ENCODE peak calls at places on chromosome 15, in seven cellular contexts. C, O, K, W, U, E and A are unnamed samples.

GRCh38 chr15:57297630-57298029 is 78.7 kb upstream of the CGNL1 start:
- DNase-seq in O (no peak), K (no peak), W (no peak), E (no peak), C (no peak), U (no peak), A (no peak)

GRCh38 chr15:59528965-59529402 is 82.6 kb upstream of the GCNT3 start:
- DNase-seq in C (peak; percentile 85), O (peak; percentile 92), K (peak; percentile 57), E (peak; percentile 52), W (peak; percentile 36), U (peak; percentile 94), A (peak; percentile 93)

GRCh38 chr15:101536166-101536874 is 46.8 kb upstream of the PCSK6 start:
- DNase-seq in U (no peak), C (no peak), K (no peak), W (no peak), E (no peak), O (no peak), A (no peak)

GRCh38 chr15:68342351-68342750 is 64.8 kb downstream of the FEM1B start:
- DNase-seq in E (no peak), C (peak; percentile 80), K (no peak), W (no peak), U (peak; percentile 25), O (no peak), A (no peak)

GRCh38 chr15:65246026-65246714 is 34.9 kb upstream of the CILP start:
- DNase-seq in O (no peak), C (no peak), E (no peak), U (no peak), K (no peak), W (no peak), A (no peak)

GRCh38 chr15:27989838-27990237 is 109.3 kb downstream of the OCA2 start:
- DNase-seq in U (no peak), C (no peak), O (no peak), K (no peak), E (no peak), W (no peak), A (no peak)

GRCh38 chr15:84611631-84612030 is 10.8 kb downstream of the ZSCAN2 start:
- DNase-seq in W (no peak), K (peak; percentile 29), O (no peak), U (no peak), C (no peak), E (no peak), A (no peak)

GRCh38 chr15:97959738-97960363 is 652 bp upstream of the ARRDC4 start:
- DNase-seq in C (no peak), E (no peak), K (no peak), U (no peak), O (peak; percentile 34), W (no peak), A (no peak)

GRCh38 chr15:69862540-69862939 is 235.2 kb downstream of the TLE3 start:
- DNase-seq in C (no peak), U (no peak), E (no peak), W (no peak), K (no peak), O (no peak), A (no peak)

GRCh38 chr15:51414256-51414860 is 72.9 kb downstream of the GLDN start:
- DNase-seq in W (no peak), C (no peak), U (no peak), E (no peak), O (no peak), K (no peak), A (no peak)

GRCh38 chr15:70031680-70032079 is 66.0 kb downstream of the TLE3 start:
- DNase-seq in E (no peak), C (no peak), U (no peak), W (no peak), O (no peak), K (no peak), A (no peak)

GRCh38 chr15:79467865-79468586 is 35.9 kb downstream of the MINAR1 start:
- DNase-seq in U (no peak), C (no peak), W (no peak), K (no peak), O (no peak), E (no peak), A (no peak)

GRCh38 chr15:92780816-92781215 is 119.3 kb upstream of the CHD2 start:
- DNase-seq in C (no peak), U (no peak), W (no peak), K (no peak), E (no peak), O (no peak), A (no peak)

GRCh38 chr15:33069161-33069560 is 125.4 kb downstream of the FMN1 start:
- DNase-seq in E (no peak), W (no peak), U (no peak), C (no peak), O (no peak), K (no peak), A (no peak)

GRCh38 chr15:63288778-63289378 is 11.5 kb downstream of the APH1B start:
- DNase-seq in C (no peak), U (no peak), W (no peak), E (no peak), K (no peak), O (no peak), A (no peak)

GRCh38 chr15:81296673-81297072 is 27.3 kb downstream of the STARD5 start:
- DNase-seq in E (no peak), U (peak; percentile 34), W (no peak), C (peak; percentile 76), K (no peak), O (peak; percentile 78), A (no peak)

GRCh38 chr15:51080286-51080685 is 14.4 kb downstream of the TNFAIP8L3 start:
- DNase-seq in E (no peak), U (no peak), K (no peak), W (no peak), C (no peak), O (no peak), A (no peak)

GRCh38 chr15:101193063-101193712 is 58.7 kb downstream of the CHSY1 start:
- DNase-seq in K (no peak), C (no peak), O (no peak), E (no peak), W (peak; percentile 67), U (peak; percentile 85), A (no peak)

GRCh38 chr15:65087873-65088642 is 11.5 kb downstream of the KBTBD13 start:
- DNase-seq in K (no peak), W (no peak), E (no peak), O (peak; percentile 73), C (peak; percentile 99), U (peak; percentile 76), A (peak; percentile 33)

GRCh38 chr15:37679627-37680026 is 254.8 kb upstream of the TMCO5A start:
- DNase-seq in W (no peak), E (no peak), C (no peak), K (no peak), O (no peak), U (no peak), A (no peak)

GRCh38 chr15:60208708-60209107 is 189.1 kb downstream of the ANXA2 start:
- DNase-seq in U (no peak), C (no peak), E (no peak), K (no peak), O (no peak), W (peak; percentile 7), A (no peak)

GRCh38 chr15:78684645-78685044 is 43.6 kb upstream of the CHRNB4 start:
- DNase-seq in K (no peak), C (no peak), W (no peak), U (no peak), O (no peak), E (no peak), A (no peak)

GRCh38 chr15:89971592-89971997 is 29.5 kb upstream of the ZNF710 start:
- DNase-seq in E (peak; percentile 18), U (peak; percentile 52), K (peak; percentile 14), C (no peak), W (no peak), O (peak; percentile 73), A (no peak)

GRCh38 chr15:67124111-67124510 is 58.7 kb downstream of the SMAD3 start:
- DNase-seq in O (no peak), U (no peak), E (no peak), C (peak; percentile 23), W (no peak), K (no peak), A (no peak)
- H3K4me3 ChIP-seq in O (no peak overlapping the region), U (no peak overlapping the region), E (no peak overlapping the region), C (no peak overlapping the region), W (no peak overlapping the region), K (no peak overlapping the region), A (no peak overlapping the region)

DNA sequence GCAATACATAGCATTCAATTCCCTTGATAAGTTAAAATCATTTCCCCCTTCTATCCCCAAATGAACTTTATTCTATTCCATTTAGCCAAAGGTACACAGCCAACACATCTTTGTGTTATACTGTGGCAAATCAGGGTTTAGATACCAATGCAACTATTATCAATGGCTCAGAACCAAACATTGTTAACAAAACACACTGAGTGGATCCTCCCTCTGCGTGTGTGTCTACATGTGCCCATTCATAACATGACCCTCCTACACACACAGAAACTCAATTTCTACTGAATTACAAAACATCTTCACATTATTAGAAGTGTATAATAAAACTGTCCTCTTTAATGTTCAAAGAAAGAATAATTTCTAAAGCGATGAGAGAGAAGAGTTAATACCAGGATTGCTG is 1.3 kb downstream of the TTBK2 start:
- DNase-seq in U (no peak), E (no peak), O (no peak), K (no peak), C (no peak), W (no peak), A (no peak)
- H3K4me3 ChIP-seq in U (peak overlapping the region; percentile 94), E (peak overlapping the region; percentile 86), O (peak overlapping the region; percentile 96), K (peak overlapping the region; percentile 85), C (peak overlapping the region; percentile 84), W (peak overlapping the region; percentile 79), A (peak overlapping the region; percentile 100)

GRCh38 chr15:38793181-38793580 is 228.6 kb upstream of the RASGRP1 start:
- DNase-seq in C (no peak), W (no peak), O (no peak), U (no peak), K (peak; percentile 53), E (no peak), A (no peak)

GRCh38 chr15:38795471-38796245 is 231.0 kb upstream of the RASGRP1 start:
- DNase-seq in O (no peak), W (no peak), K (peak; percentile 70), C (no peak), U (no peak), E (peak; percentile 75), A (no peak)

GRCh38 chr15:38796589-38796988 is 232.0 kb upstream of the RASGRP1 start:
- DNase-seq in W (no peak), O (no peak), E (no peak), U (no peak), K (no peak), C (no peak), A (no peak)
- H3K4me3 ChIP-seq in W (no peak overlapping the region), O (no peak overlapping the region), E (no peak overlapping the region), U (no peak overlapping the region), K (no peak overlapping the region), C (no peak overlapping the region), A (no peak overlapping the region)

DNA sequence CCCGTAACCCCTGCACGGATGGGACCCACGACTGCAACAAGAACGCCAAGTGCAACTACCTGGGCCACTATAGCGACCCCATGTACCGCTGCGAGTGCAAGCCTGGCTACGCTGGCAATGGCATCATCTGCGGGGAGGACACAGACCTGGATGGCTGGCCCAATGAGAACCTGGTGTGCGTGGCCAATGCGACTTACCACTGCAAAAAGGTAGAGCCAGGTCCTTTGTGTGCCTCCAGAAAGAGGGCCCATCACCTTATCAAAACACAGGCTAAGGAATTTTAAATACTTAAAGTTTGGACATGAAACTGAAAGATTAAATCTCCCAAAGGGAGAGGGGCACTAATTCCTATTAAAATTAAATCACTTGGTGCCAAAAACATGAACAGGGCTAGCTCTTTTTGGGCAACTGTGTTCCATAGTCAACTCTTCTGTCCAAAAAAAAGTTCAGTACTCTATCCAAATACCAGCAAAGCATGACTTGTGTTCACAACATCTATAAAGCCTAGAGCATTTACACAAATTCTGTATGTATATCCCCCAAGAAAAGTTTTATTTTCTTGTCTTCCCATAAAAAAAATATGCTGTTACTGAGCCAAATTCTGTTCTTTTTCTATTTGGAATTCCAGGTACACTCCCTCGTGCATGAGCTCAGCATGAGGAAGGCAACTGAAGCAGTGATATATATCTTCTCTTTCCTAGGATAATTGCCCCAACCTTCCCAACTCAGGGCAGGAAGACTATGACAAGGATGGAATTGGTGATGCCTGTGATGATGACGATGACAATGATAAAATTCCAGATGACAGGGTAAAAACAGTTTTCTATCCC is 9.2 kb downstream of the THBS1 start:
- DNase-seq in C (no peak), K (no peak), W (no peak), U (no peak), E (peak; percentile 57), O (peak; percentile 13), A (no peak)
- H3K4me3 ChIP-seq in C (no peak overlapping the region), K (no peak overlapping the region), W (no peak overlapping the region), U (no peak overlapping the region), E (peak overlapping the region; percentile 28), O (no peak overlapping the region), A (peak overlapping the region; percentile 1)